ENCODE peak calls at places on chromosomes 16 and 17, in seven cellular contexts. O, W, P, J, V, I and B are unnamed samples.

GRCh38 chr16:28003923-28004322 is 59.6 kb downstream of the GSG1L start:
- DNase-seq in I (no peak), O (no peak), J (no peak), W (no peak), V (no peak), P (no peak), B (no peak)

GRCh38 chr17:56678249-56679144 is 85.0 kb downstream of the NOG start:
- DNase-seq in V (no peak), J (peak), W (no peak), P (no peak), I (no peak), O (no peak), B (no peak)

GRCh38 chr17:49996495-49997255 is 1.7 kb upstream of the DLX3 start:
- DNase-seq in O (peak), P (no peak), V (peak), I (no peak), W (peak), J (peak), B (no peak)

GRCh38 chr16:70702624-70703023 is 16.8 kb upstream of the MTSS2 start:
- DNase-seq in V (no peak), O (no peak), P (no peak), J (no peak), W (no peak), I (no peak), B (no peak)

GRCh38 chr17:41500131-41500911 is 5.1 kb downstream of the KRT13 start:
- DNase-seq in I (no peak), P (no peak), J (peak), O (no peak), V (no peak), W (no peak), B (no peak)

GRCh38 chr16:89471225-89471624 is 19.1 kb downstream of the ANKRD11 start:
- DNase-seq in P (no peak), O (no peak), W (no peak), J (peak), I (no peak), V (no peak), B (no peak)

GRCh38 chr17:61249649-61250301 is 149.9 kb upstream of the TBX2 start:
- DNase-seq in J (no peak), V (no peak), W (no peak), O (no peak), I (no peak), P (no peak), B (no peak)

GRCh38 chr16:11127610-11128195 is 128.3 kb downstream of the SOCS1 start:
- DNase-seq in J (no peak), I (no peak), P (no peak), O (no peak), V (no peak), W (no peak), B (no peak)

GRCh38 chr17:32142857-32143524 is 689 bp downstream of the RHOT1 start:
- DNase-seq in O (no peak), P (no peak), V (no peak), I (no peak), W (peak), J (peak), B (no peak)

GRCh38 chr17:75909812-75910274 is 5.2 kb upstream of the MRPL38 start:
- DNase-seq in W (no peak), P (no peak), V (no peak), O (no peak), J (peak), I (no peak), B (no peak)

GRCh38 chr16:8866884-8867482 is 1.8 kb downstream of the CARHSP1 start:
- DNase-seq in P (no peak), O (no peak), J (peak), V (no peak), I (no peak), W (no peak), B (no peak)

GRCh38 chr17:68356520-68356919 is 65.2 kb downstream of the ARSG start:
- DNase-seq in J (no peak), I (no peak), P (no peak), W (no peak), O (peak), V (peak), B (peak)

GRCh38 chr17:79852748-79853147 is 13.5 kb upstream of the CBX4 start:
- DNase-seq in I (no peak), J (peak), W (peak), V (no peak), P (no peak), O (no peak), B (no peak)

GRCh38 chr17:33390479-33391027 is 97.5 kb upstream of the ASIC2 start:
- DNase-seq in I (no peak), V (no peak), O (no peak), J (peak), W (no peak), P (no peak), B (no peak)

GRCh38 chr16:1823821-1824220 is 2.8 kb downstream of the HAGH start:
- DNase-seq in J (peak), P (no peak), I (no peak), V (no peak), O (no peak), W (no peak), B (no peak)

GRCh38 chr16:26993988-26994387 is 72.7 kb upstream of the C16orf82 start:
- DNase-seq in P (no peak), J (peak), I (no peak), W (no peak), O (no peak), V (no peak), B (no peak)

GRCh38 chr17:19009970-19010369 is 5.4 kb upstream of the FAM83G start:
- DNase-seq in I (no peak), O (no peak), V (no peak), P (peak), J (no peak), W (no peak), B (no peak)

GRCh38 chr17:15892679-15893332 is 52.1 kb upstream of the ADORA2B start:
- DNase-seq in O (no peak), P (no peak), J (no peak), W (no peak), V (no peak), I (no peak), B (no peak)

GRCh38 chr16:88784074-88784855 is 755 bp downstream of the PIEZO1 start:
- DNase-seq in I (no peak), V (no peak), J (peak), O (no peak), W (peak), P (no peak), B (no peak)

GRCh38 chr17:77842148-77842905 is 116.2 kb upstream of the TNRC6C start:
- DNase-seq in I (no peak), P (no peak), O (no peak), J (peak), W (no peak), V (no peak), B (no peak)

GRCh38 chr16:10870808-10871156 is 6.2 kb upstream of the CIITA start:
- DNase-seq in V (no peak), I (no peak), J (no peak), O (no peak), P (no peak), W (no peak), B (no peak)